ENCODE peak calls at places on chromosome 6, in ten cellular contexts. One of them, this sample, is unnamed.

GRCh38 chr6:37630281-37630799 is 67.3 kb downstream of the MDGA1 start:
- DNase-seq in effector CD4-positive, alpha-beta T cell: no peak
- DNase-seq in HEK293T: no peak
- DNase-seq in PC-3: peak
- DNase-seq in A549: peak
- DNase-seq in hepatocyte: peak
- DNase-seq in AG20443: peak
- DNase-seq in CD8-positive, alpha-beta T cell: no peak
- DNase-seq in EL: peak
- DNase-seq in DMS153: no peak
- DNase-seq in this sample: peak

GRCh38 chr6:16909599-16910360 is 148.5 kb upstream of the ATXN1 start:
- DNase-seq in HEK293T: no peak
- DNase-seq in PC-3: peak
- DNase-seq in effector CD4-positive, alpha-beta T cell: no peak
- DNase-seq in A549: no peak
- DNase-seq in EL: peak
- DNase-seq in DMS153: no peak
- DNase-seq in hepatocyte: no peak
- DNase-seq in CD8-positive, alpha-beta T cell: no peak
- DNase-seq in AG20443: peak
- DNase-seq in this sample: peak

GRCh38 chr6:335146-335545 is 42.9 kb downstream of the DUSP22 start:
- DNase-seq in A549: no peak
- DNase-seq in effector CD4-positive, alpha-beta T cell: no peak
- DNase-seq in AG20443: no peak
- DNase-seq in CD8-positive, alpha-beta T cell: no peak
- DNase-seq in HEK293T: no peak
- DNase-seq in DMS153: no peak
- DNase-seq in EL: no peak
- DNase-seq in hepatocyte: no peak
- DNase-seq in PC-3: no peak
- DNase-seq in this sample: no peak

GRCh38 chr6:5517781-5518180 is 256.5 kb downstream of the FARS2 start:
- DNase-seq in A549: no peak
- DNase-seq in DMS153: no peak
- DNase-seq in CD8-positive, alpha-beta T cell: peak
- DNase-seq in hepatocyte: no peak
- DNase-seq in EL: no peak
- DNase-seq in PC-3: no peak
- DNase-seq in AG20443: no peak
- DNase-seq in HEK293T: no peak
- DNase-seq in effector CD4-positive, alpha-beta T cell: no peak
- DNase-seq in this sample: no peak

GRCh38 chr6:136547336-136547735 is 2.9 kb downstream of the MAP7 start:
- DNase-seq in AG20443: peak
- DNase-seq in effector CD4-positive, alpha-beta T cell: no peak
- DNase-seq in HEK293T: peak
- DNase-seq in EL: peak
- DNase-seq in A549: peak
- DNase-seq in CD8-positive, alpha-beta T cell: no peak
- DNase-seq in PC-3: peak
- DNase-seq in hepatocyte: peak
- DNase-seq in DMS153: peak
- DNase-seq in this sample: peak

GRCh38 chr6:145060687-145061086 is 674.6 kb downstream of the EPM2A start:
- DNase-seq in CD8-positive, alpha-beta T cell: no peak
- DNase-seq in DMS153: no peak
- DNase-seq in hepatocyte: no peak
- DNase-seq in HEK293T: no peak
- DNase-seq in A549: no peak
- DNase-seq in EL: no peak
- DNase-seq in PC-3: no peak
- DNase-seq in effector CD4-positive, alpha-beta T cell: no peak
- DNase-seq in AG20443: no peak
- DNase-seq in this sample: no peak

GRCh38 chr6:155795173-155795796 is 339.6 kb upstream of the NOX3 start:
- DNase-seq in PC-3: peak
- DNase-seq in hepatocyte: no peak
- DNase-seq in EL: peak
- DNase-seq in CD8-positive, alpha-beta T cell: no peak
- DNase-seq in AG20443: no peak
- DNase-seq in effector CD4-positive, alpha-beta T cell: no peak
- DNase-seq in DMS153: no peak
- DNase-seq in HEK293T: no peak
- DNase-seq in A549: no peak
- DNase-seq in this sample: no peak

GRCh38 chr6:124800222-124800621 is 162.0 kb upstream of the RNF217 start:
- DNase-seq in DMS153: no peak
- DNase-seq in PC-3: no peak
- DNase-seq in EL: no peak
- DNase-seq in A549: no peak
- DNase-seq in AG20443: no peak
- DNase-seq in HEK293T: no peak
- DNase-seq in CD8-positive, alpha-beta T cell: no peak
- DNase-seq in effector CD4-positive, alpha-beta T cell: no peak
- DNase-seq in hepatocyte: no peak
- DNase-seq in this sample: no peak

GRCh38 chr6:55290736-55291135 is 36.5 kb upstream of the GFRAL start:
- DNase-seq in A549: no peak
- DNase-seq in effector CD4-positive, alpha-beta T cell: no peak
- DNase-seq in CD8-positive, alpha-beta T cell: no peak
- DNase-seq in hepatocyte: no peak
- DNase-seq in HEK293T: no peak
- DNase-seq in EL: no peak
- DNase-seq in DMS153: no peak
- DNase-seq in PC-3: no peak
- DNase-seq in AG20443: no peak
- DNase-seq in this sample: no peak

GRCh38 chr6:33633462-33634158 is 12.5 kb downstream of the ITPR3 start:
- DNase-seq in DMS153: no peak
- DNase-seq in effector CD4-positive, alpha-beta T cell: peak
- DNase-seq in A549: peak
- DNase-seq in AG20443: peak
- DNase-seq in CD8-positive, alpha-beta T cell: peak
- DNase-seq in EL: peak
- DNase-seq in hepatocyte: peak
- DNase-seq in HEK293T: peak
- DNase-seq in PC-3: peak
- DNase-seq in this sample: peak

GRCh38 chr6:134047673-134048072 is 4.8 kb downstream of the SLC2A12 start:
- DNase-seq in PC-3: no peak
- DNase-seq in A549: no peak
- DNase-seq in effector CD4-positive, alpha-beta T cell: no peak
- DNase-seq in CD8-positive, alpha-beta T cell: no peak
- DNase-seq in hepatocyte: no peak
- DNase-seq in DMS153: no peak
- DNase-seq in AG20443: no peak
- DNase-seq in HEK293T: no peak
- DNase-seq in EL: no peak
- DNase-seq in this sample: no peak

GRCh38 chr6:170037541-170038250 is 253.2 kb downstream of the DLL1 start:
- DNase-seq in EL: no peak
- DNase-seq in A549: no peak
- DNase-seq in CD8-positive, alpha-beta T cell: no peak
- DNase-seq in DMS153: no peak
- DNase-seq in PC-3: no peak
- DNase-seq in AG20443: no peak
- DNase-seq in effector CD4-positive, alpha-beta T cell: no peak
- DNase-seq in hepatocyte: no peak
- DNase-seq in HEK293T: no peak
- DNase-seq in this sample: no peak

GRCh38 chr6:91538622-91539021 is 951.8 kb upstream of the MAP3K7 start:
- DNase-seq in CD8-positive, alpha-beta T cell: no peak
- DNase-seq in DMS153: no peak
- DNase-seq in AG20443: no peak
- DNase-seq in effector CD4-positive, alpha-beta T cell: no peak
- DNase-seq in PC-3: no peak
- DNase-seq in hepatocyte: no peak
- DNase-seq in HEK293T: no peak
- DNase-seq in EL: no peak
- DNase-seq in A549: no peak
- DNase-seq in this sample: no peak

GRCh38 chr6:52513464-52513863 is 63.4 kb downstream of the TRAM2 start:
- DNase-seq in EL: no peak
- DNase-seq in DMS153: no peak
- DNase-seq in PC-3: no peak
- DNase-seq in hepatocyte: no peak
- DNase-seq in CD8-positive, alpha-beta T cell: no peak
- DNase-seq in A549: no peak
- DNase-seq in effector CD4-positive, alpha-beta T cell: no peak
- DNase-seq in HEK293T: no peak
- DNase-seq in AG20443: no peak
- DNase-seq in this sample: no peak

GRCh38 chr6:43575772-43576551 is at the start of the genes POLH and XPO5:
- DNase-seq in DMS153: peak
- DNase-seq in hepatocyte: peak
- DNase-seq in A549: peak
- DNase-seq in EL: peak
- DNase-seq in CD8-positive, alpha-beta T cell: peak
- DNase-seq in AG20443: peak
- DNase-seq in HEK293T: peak
- DNase-seq in PC-3: peak
- DNase-seq in effector CD4-positive, alpha-beta T cell: peak
- DNase-seq in this sample: peak

GRCh38 chr6:156779206-156780116 is 2.3 kb downstream of the ARID1B start:
- DNase-seq in hepatocyte: peak
- DNase-seq in PC-3: no peak
- DNase-seq in HEK293T: peak
- DNase-seq in DMS153: no peak
- DNase-seq in AG20443: peak
- DNase-seq in effector CD4-positive, alpha-beta T cell: peak
- DNase-seq in EL: peak
- DNase-seq in A549: peak
- DNase-seq in CD8-positive, alpha-beta T cell: peak
- DNase-seq in this sample: peak

GRCh38 chr6:33217246-33217645 is 8.9 kb downstream of the RING1 start:
- DNase-seq in HEK293T: no peak
- DNase-seq in effector CD4-positive, alpha-beta T cell: no peak
- DNase-seq in EL: no peak
- DNase-seq in PC-3: no peak
- DNase-seq in CD8-positive, alpha-beta T cell: no peak
- DNase-seq in DMS153: no peak
- DNase-seq in AG20443: no peak
- DNase-seq in A549: no peak
- DNase-seq in hepatocyte: no peak
- DNase-seq in this sample: no peak

GRCh38 chr6:5521322-5521721 is 260.0 kb downstream of the FARS2 start:
- DNase-seq in effector CD4-positive, alpha-beta T cell: no peak
- DNase-seq in AG20443: no peak
- DNase-seq in A549: no peak
- DNase-seq in EL: no peak
- DNase-seq in hepatocyte: no peak
- DNase-seq in CD8-positive, alpha-beta T cell: no peak
- DNase-seq in DMS153: no peak
- DNase-seq in HEK293T: no peak
- DNase-seq in PC-3: no peak
- DNase-seq in this sample: no peak

GRCh38 chr6:122082370-122082769 is 317.1 kb upstream of the HSF2 start:
- DNase-seq in A549: no peak
- DNase-seq in PC-3: no peak
- DNase-seq in DMS153: no peak
- DNase-seq in EL: no peak
- DNase-seq in AG20443: no peak
- DNase-seq in CD8-positive, alpha-beta T cell: no peak
- DNase-seq in effector CD4-positive, alpha-beta T cell: no peak
- DNase-seq in HEK293T: no peak
- DNase-seq in hepatocyte: no peak
- DNase-seq in this sample: no peak

GRCh38 chr6:170152989-170153388 is 137.9 kb downstream of the DLL1 start:
- DNase-seq in EL: no peak
- DNase-seq in A549: no peak
- DNase-seq in CD8-positive, alpha-beta T cell: no peak
- DNase-seq in PC-3: peak
- DNase-seq in DMS153: peak
- DNase-seq in hepatocyte: peak
- DNase-seq in AG20443: no peak
- DNase-seq in effector CD4-positive, alpha-beta T cell: no peak
- DNase-seq in HEK293T: no peak
- DNase-seq in this sample: no peak

GRCh38 chr6:27148404-27148795 is 99.1 kb upstream of the PRSS16 start:
- DNase-seq in EL: peak
- DNase-seq in effector CD4-positive, alpha-beta T cell: no peak
- DNase-seq in CD8-positive, alpha-beta T cell: no peak
- DNase-seq in DMS153: no peak
- DNase-seq in hepatocyte: no peak
- DNase-seq in HEK293T: no peak
- DNase-seq in A549: no peak
- DNase-seq in PC-3: peak
- DNase-seq in AG20443: no peak
- DNase-seq in this sample: no peak

GRCh38 chr6:34552620-34553019 is 3.5 kb downstream of the SPDEF start:
- DNase-seq in A549: no peak
- DNase-seq in PC-3: no peak
- DNase-seq in hepatocyte: no peak
- DNase-seq in CD8-positive, alpha-beta T cell: no peak
- DNase-seq in HEK293T: no peak
- DNase-seq in EL: no peak
- DNase-seq in DMS153: no peak
- DNase-seq in effector CD4-positive, alpha-beta T cell: no peak
- DNase-seq in AG20443: no peak
- DNase-seq in this sample: no peak

GRCh38 chr6:69732640-69733039 is 64.2 kb downstream of the LMBRD1 start:
- DNase-seq in hepatocyte: peak
- DNase-seq in A549: no peak
- DNase-seq in EL: peak
- DNase-seq in effector CD4-positive, alpha-beta T cell: no peak
- DNase-seq in PC-3: peak
- DNase-seq in HEK293T: no peak
- DNase-seq in CD8-positive, alpha-beta T cell: no peak
- DNase-seq in DMS153: no peak
- DNase-seq in AG20443: no peak
- DNase-seq in this sample: no peak

GRCh38 chr6:31814677-31815024 is 432 bp downstream of the HSPA1L start:
- DNase-seq in EL: peak
- DNase-seq in A549: peak
- DNase-seq in DMS153: peak
- DNase-seq in hepatocyte: peak
- DNase-seq in CD8-positive, alpha-beta T cell: peak
- DNase-seq in HEK293T: no peak
- DNase-seq in effector CD4-positive, alpha-beta T cell: peak
- DNase-seq in AG20443: peak
- DNase-seq in PC-3: peak
- DNase-seq in this sample: peak

GRCh38 chr6:41680182-41680965 is 42.1 kb downstream of the MDFI start:
- DNase-seq in AG20443: no peak
- DNase-seq in EL: no peak
- DNase-seq in DMS153: no peak
- DNase-seq in PC-3: no peak
- DNase-seq in HEK293T: no peak
- DNase-seq in A549: no peak
- DNase-seq in effector CD4-positive, alpha-beta T cell: no peak
- DNase-seq in CD8-positive, alpha-beta T cell: no peak
- DNase-seq in hepatocyte: no peak
- DNase-seq in this sample: no peak

GRCh38 chr6:6556738-6557503 is 31.6 kb upstream of the LY86 start:
- DNase-seq in effector CD4-positive, alpha-beta T cell: no peak
- DNase-seq in hepatocyte: peak
- DNase-seq in EL: peak
- DNase-seq in A549: peak
- DNase-seq in CD8-positive, alpha-beta T cell: peak
- DNase-seq in DMS153: peak
- DNase-seq in PC-3: peak
- DNase-seq in HEK293T: peak
- DNase-seq in AG20443: peak
- DNase-seq in this sample: peak

GRCh38 chr6:114144887-114145851 is 174.2 kb upstream of the HDAC2 start:
- DNase-seq in HEK293T: no peak
- DNase-seq in AG20443: no peak
- DNase-seq in CD8-positive, alpha-beta T cell: no peak
- DNase-seq in A549: no peak
- DNase-seq in hepatocyte: peak
- DNase-seq in PC-3: no peak
- DNase-seq in EL: no peak
- DNase-seq in effector CD4-positive, alpha-beta T cell: no peak
- DNase-seq in DMS153: no peak
- DNase-seq in this sample: no peak

GRCh38 chr6:163797313-163797712 is 382.8 kb downstream of the QKI start:
- DNase-seq in AG20443: no peak
- DNase-seq in PC-3: no peak
- DNase-seq in A549: no peak
- DNase-seq in DMS153: no peak
- DNase-seq in CD8-positive, alpha-beta T cell: no peak
- DNase-seq in EL: peak
- DNase-seq in hepatocyte: no peak
- DNase-seq in HEK293T: no peak
- DNase-seq in effector CD4-positive, alpha-beta T cell: no peak
- DNase-seq in this sample: no peak

This sample was measured in GM03348.